ENCODE peak calls at places on chromosomes 4 and X, in seven cellular contexts. X, Z, A, R, S, Q and M are unnamed samples.

GRCh38 chr4:89994176-89994873 is 99.7 kb downstream of the MMRN1 start:
- DNase-seq in X (no peak), Z (no peak), A (no peak), R (no peak), S (no peak), Q (peak; percentile 30), M (no peak)

GRCh38 chrX:119647552-119648420 is 41.6 kb upstream of the NKRF start:
- DNase-seq in X (no peak), Z (peak; percentile 71), A (no peak), R (no peak), S (no peak), Q (no peak), M (no peak)

GRCh38 chr4:141027421-141027820 is 105.8 kb downstream of the RNF150 start:
- DNase-seq in X (peak; percentile 35), Z (no peak), A (no peak), R (no peak), S (no peak), Q (no peak), M (no peak)

GRCh38 chr4:70437212-70437611 is 34.8 kb upstream of the MUC7 start:
- DNase-seq in X (no peak), Z (no peak), A (no peak), R (no peak), S (no peak), Q (peak; percentile 11), M (no peak)

GRCh38 chr4:77100234-77100633 is 24.4 kb upstream of the CCNI start:
- DNase-seq in X (no peak), Z (no peak), A (no peak), R (no peak), S (no peak), Q (no peak), M (no peak)

GRCh38 chrX:131854586-131854985 is 168.5 kb upstream of the STK26 start:
- DNase-seq in X (peak; percentile 28), Z (no peak), A (no peak), R (no peak), S (no peak), Q (no peak), M (no peak)

GRCh38 chr4:61628727-61629126 is 428.6 kb downstream of the ADGRL3 start:
- DNase-seq in X (no peak), Z (no peak), A (no peak), R (no peak), S (no peak), Q (peak; percentile 24), M (no peak)

GRCh38 chrX:19592952-19593351 is 77.6 kb upstream of the MAP3K15 start:
- DNase-seq in X (no peak), Z (no peak), A (no peak), R (no peak), S (no peak), Q (no peak), M (no peak)

GRCh38 chrX:138986866-138987265 is 275.3 kb upstream of the FGF13 start:
- DNase-seq in X (no peak), Z (no peak), A (no peak), R (no peak), S (no peak), Q (no peak), M (no peak)

GRCh38 chrX:37997096-37997495 is 9.3 kb upstream of the SYTL5 start:
- DNase-seq in X (no peak), Z (no peak), A (no peak), R (no peak), S (no peak), Q (no peak), M (no peak)

GRCh38 chr4:153112071-153112460 is 92.2 kb upstream of the TRIM2 start:
- DNase-seq in X (no peak), Z (no peak), A (peak; percentile 40), R (no peak), S (no peak), Q (no peak), M (no peak)

DNA sequence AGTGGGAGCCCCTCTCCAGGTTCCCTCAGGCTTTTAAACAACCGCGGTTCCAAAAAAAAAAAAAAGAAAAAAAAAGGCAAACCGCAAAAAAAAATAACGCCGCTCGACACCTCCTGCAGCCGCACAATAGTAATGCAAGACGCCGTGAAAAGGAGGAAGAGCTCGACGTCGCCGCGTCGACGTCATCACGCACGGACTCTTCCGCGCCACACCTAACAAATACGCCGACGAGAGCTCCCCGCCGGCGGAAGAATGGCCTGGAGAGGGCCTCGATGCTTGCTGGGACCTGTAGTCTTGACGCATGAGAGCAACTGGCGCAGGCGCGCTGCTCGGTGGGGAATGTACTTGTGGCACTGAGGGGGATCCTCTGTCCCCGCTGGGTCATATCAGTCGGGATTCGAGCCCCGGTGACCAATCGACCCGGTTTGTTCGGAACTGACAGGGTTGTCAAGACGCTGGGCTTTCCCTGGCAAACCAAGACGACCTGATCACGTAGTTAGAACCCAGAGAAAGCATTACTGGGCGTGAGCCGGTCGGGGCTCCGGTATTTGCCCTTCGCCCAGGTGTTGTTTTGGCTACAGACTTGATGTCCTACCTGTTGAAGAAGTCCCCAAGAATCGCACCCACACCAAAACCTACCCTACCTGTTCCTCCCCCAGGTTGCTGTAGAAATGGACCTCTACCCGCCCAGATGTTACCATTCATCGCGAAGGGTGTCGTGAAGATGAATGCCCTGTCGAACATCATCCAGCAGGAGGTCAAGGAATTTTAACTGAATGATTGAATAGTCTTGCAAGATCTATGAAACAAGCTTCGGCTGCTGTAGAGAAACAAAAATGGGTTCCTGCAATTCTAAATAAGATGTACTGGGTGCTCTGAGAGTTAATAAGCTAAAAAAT is at the start of gene CBR4:
- DNase-seq in X (peak; percentile 99), Z (peak; percentile 89), A (peak; percentile 97), R (peak; percentile 96), S (peak; percentile 72), Q (peak; percentile 98), M (peak; percentile 87)
- TF ChIP-seq CTCF in X (peak; percentile 18), Z (no peak), A (no peak), R (peak; percentile 43), S (no peak), Q (no peak), M (no peak)

GRCh38 chr4:2842667-2843022 is 999 bp upstream of the ADD1 start:
- DNase-seq in X (no peak), Z (no peak), A (no peak), R (no peak), S (no peak), Q (no peak), M (no peak)
- TF ChIP-seq CTCF in X (no peak), Z (no peak), A (no peak), R (no peak), S (no peak), Q (no peak), M (no peak)

GRCh38 chr4:24772952-24773351 is 22.4 kb upstream of the SOD3 start:
- DNase-seq in X (no peak), Z (no peak), A (no peak), R (no peak), S (no peak), Q (no peak), M (no peak)
- TF ChIP-seq CTCF in X (no peak), Z (no peak), A (no peak), R (no peak), S (no peak), Q (no peak), M (no peak)

GRCh38 chrX:133089411-133089810 is 7.5 kb downstream of the USP26 start:
- DNase-seq in X (no peak), Z (no peak), A (no peak), R (no peak), S (no peak), Q (no peak), M (no peak)
- TF ChIP-seq CTCF in X (no peak), Z (no peak), A (no peak), R (no peak), S (no peak), Q (no peak), M (no peak)

DNA sequence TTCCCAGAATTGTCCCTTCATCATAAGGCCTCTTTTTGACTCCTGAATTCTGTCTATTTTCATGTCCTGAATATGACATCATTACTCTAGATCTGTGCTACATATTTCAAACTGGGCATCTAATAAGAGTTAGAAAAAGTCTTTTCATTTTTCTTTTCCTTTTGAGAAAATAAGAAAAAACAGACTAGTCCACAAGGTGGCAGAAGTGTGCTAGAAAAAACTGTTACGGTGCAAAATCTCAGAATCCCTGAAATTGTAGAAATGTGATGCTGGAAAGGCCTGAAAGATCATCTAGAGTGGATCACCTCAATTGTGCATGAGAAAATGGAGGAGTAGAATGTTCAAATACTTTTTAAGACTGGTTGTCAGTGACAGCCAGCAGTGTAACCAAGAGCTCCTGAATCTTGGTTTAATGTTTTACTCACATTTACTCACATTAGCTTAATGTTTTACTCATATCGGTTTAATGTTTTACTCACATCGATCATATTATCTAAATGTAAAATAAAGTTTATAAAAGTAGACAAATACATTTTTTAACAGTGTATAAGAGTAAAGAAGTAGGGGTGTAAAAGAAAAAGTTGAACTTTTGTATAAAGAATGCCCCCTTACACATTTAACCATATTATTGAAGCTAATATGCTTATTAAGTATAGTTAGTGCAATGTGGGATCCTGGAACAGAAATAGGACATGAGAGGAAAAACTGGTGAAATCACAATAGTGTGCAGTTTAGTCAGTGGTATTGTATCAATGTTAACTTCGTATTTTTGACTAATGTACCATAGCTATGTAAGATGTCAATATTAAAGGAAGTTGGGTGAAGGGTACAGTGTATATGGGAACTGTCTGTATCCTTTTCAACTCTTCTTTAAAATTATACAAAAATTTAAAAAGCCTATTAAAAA is 15.2 kb downstream of the ASB11 start:
- DNase-seq in X (peak; percentile 46), Z (peak; percentile 23), A (peak; percentile 13), R (no peak), S (peak; percentile 25), Q (peak; percentile 28), M (no peak)
- TF ChIP-seq CTCF in X (peak; percentile 11), Z (no peak), A (peak; percentile 75), R (peak; percentile 49), S (peak; percentile 64), Q (peak; percentile 67), M (no peak)

GRCh38 chrX:129609395-129609794 is 45.4 kb downstream of the APLN start:
- DNase-seq in X (no peak), Z (no peak), A (no peak), R (no peak), S (no peak), Q (no peak), M (no peak)
- TF ChIP-seq CTCF in X (peak; percentile 16), Z (no peak), A (peak; percentile 44), R (no peak), S (no peak), Q (no peak), M (no peak)

DNA sequence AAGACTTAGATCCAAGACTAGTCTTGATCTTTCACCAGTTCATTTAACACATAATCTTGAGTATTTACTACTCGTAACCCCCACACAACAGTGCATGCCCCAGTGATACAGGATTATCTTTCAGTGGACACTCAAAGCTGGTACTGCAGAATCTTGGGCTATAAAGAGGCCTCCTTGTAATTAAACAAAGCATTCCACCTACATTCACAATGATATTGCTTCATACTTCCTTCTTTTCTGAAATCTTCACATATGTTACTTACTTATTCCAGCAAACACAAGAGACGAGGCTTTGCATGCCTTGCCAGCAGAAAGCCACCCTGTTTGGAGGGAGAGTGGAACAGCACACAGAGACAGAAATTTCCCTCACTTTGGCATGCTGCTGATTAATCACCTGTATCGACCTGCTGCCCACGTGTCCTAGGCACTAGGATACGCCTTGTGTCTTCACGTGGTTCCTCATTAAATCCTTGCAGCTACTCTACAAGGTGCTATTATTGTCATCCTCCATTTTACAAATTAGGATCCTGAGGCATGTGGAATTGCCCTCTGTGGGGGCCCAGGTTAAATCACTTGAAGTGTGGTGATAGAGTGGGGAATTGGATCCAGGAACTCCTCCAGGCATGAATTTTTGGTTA is 77.3 kb downstream of the FAM184B start:
- DNase-seq in X (no peak), Z (no peak), A (no peak), R (no peak), S (no peak), Q (no peak), M (no peak)
- TF ChIP-seq CTCF in X (no peak), Z (no peak), A (no peak), R (no peak), S (no peak), Q (no peak), M (no peak)

GRCh38 chr4:121277194-121278105 is 103.4 kb downstream of the QRFPR start:
- DNase-seq in X (peak; percentile 15), Z (no peak), A (peak; percentile 17), R (no peak), S (no peak), Q (peak; percentile 23), M (no peak)
- TF ChIP-seq CTCF in X (peak; percentile 32), Z (no peak), A (peak; percentile 64), R (no peak), S (no peak), Q (peak; percentile 25), M (no peak)